ENCODE peak calls at places on chromosome 4, in eight cellular contexts. D is PC-3, P is mucosa of descending colon, B is cardiac muscle cell, J is tibial artery, E is H7, A is neuronal stem cell, S is heart left ventricle. K is an unnamed sample.
A peak's percentile ranks its signal among the peaks of the same experiment; 100 is the strongest.

GRCh38 chr4:957581-958313 is 15.6 kb downstream of the DGKQ start:
- DNase-seq in S (peak; percentile 27), A (no peak), D (no peak), E (peak; percentile 58), J (peak; percentile 14), P (peak; percentile 29), B (no peak), K (peak; percentile 69)

GRCh38 chr4:9880411-9881197 is 99.2 kb downstream of the DRD5 start:
- DNase-seq in J (no peak), D (no peak), P (no peak), E (no peak), A (no peak), B (no peak), S (no peak), K (no peak)

GRCh38 chr4:139229534-139230039 is 50.4 kb downstream of the MGARP start:
- DNase-seq in E (peak; percentile 42), S (no peak), D (peak; percentile 62), B (peak; percentile 54), J (no peak), A (no peak), P (no peak), K (no peak)

GRCh38 chr4:133464311-133464710 is 315.2 kb downstream of the PCDH10 start:
- DNase-seq in A (no peak), S (no peak), E (no peak), P (no peak), J (no peak), B (no peak), D (peak; percentile 16), K (no peak)

GRCh38 chr4:143586080-143586479 is 72.6 kb downstream of the SMARCA5 start:
- DNase-seq in B (no peak), P (no peak), J (no peak), D (no peak), S (no peak), A (no peak), E (no peak), K (no peak)

GRCh38 chr4:69323284-69323683 is 43.0 kb downstream of the UGT2B28 start:
- DNase-seq in J (no peak), D (peak; percentile 24), E (no peak), P (no peak), S (no peak), B (no peak), A (no peak), K (no peak)

GRCh38 chr4:20359692-20360091 is 108.0 kb downstream of the SLIT2 start:
- DNase-seq in S (no peak), P (no peak), A (no peak), D (no peak), J (no peak), B (no peak), E (no peak), K (no peak)

GRCh38 chr4:128751354-128751753 is 58.1 kb upstream of the JADE1 start:
- DNase-seq in S (no peak), D (no peak), A (no peak), E (no peak), P (no peak), B (no peak), J (no peak), K (no peak)

GRCh38 chr4:27524224-27524623 is 663.6 kb downstream of the STIM2 start:
- DNase-seq in B (no peak), P (no peak), D (no peak), A (no peak), J (no peak), S (no peak), E (no peak), K (no peak)

DNA sequence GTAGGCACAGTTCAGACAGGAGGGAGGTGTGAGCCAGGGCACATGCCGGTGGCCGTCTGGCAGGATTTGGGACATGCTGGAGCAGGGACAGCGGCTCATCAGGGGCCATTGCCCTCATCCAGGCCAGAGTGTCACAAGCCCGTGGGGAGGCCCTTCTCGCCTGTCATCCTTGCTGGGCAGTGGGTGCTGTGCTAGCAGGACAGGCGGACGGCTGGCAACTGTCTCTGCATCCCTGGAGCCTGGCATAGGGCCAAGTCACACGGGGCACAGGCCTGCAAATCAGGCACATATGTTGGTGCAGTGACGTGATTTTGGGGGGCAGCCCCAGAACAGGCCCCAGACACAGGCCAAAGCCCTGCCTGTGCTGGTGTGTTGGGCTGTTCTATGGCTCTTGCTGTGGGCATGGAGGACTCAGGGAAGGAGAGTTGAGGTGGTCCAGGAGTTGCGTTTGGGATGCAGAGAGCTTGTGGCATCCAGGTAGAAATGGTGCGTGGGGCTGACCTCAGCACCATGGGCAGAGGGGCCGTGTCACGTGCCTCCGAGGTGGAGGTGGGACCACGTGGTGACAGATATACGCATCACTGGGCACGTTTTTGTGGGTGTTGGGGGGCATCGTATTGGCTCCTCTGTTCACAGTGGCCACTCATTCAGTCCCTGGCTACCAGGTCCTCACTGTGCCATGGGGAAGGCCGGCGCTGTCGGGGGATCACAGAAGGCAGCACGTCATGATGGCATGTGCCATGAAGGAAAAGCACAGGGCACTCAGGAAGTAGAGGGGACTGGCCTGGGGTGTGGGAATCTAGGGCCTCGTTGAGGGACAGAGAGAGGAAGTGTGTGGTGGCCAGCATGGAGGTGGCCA is 14.6 kb upstream of the MSANTD1 start:
- DNase-seq in J (no peak), S (peak; percentile 21), A (no peak), B (no peak), P (no peak), E (no peak), D (no peak), K (no peak)
- H3K36me3 ChIP-seq in J (peaks cover 98% of the 10 kb centered on the region), S (peaks cover 97% of the 10 kb centered on the region), A (peaks cover 70% of the 10 kb centered on the region), B (peaks cover 32% of the 10 kb centered on the region), P (peaks cover 11% of the 10 kb centered on the region), E (peaks cover 32% of the 10 kb centered on the region), D (peaks cover 5% of the 10 kb centered on the region), K (peaks cover 40% of the 10 kb centered on the region)

GRCh38 chr4:39729557-39729956 is 31.6 kb downstream of the UBE2K start:
- DNase-seq in A (no peak), D (no peak), J (no peak), E (no peak), B (no peak), P (no peak), S (no peak), K (no peak)

GRCh38 chr4:39731908-39732307 is 34.0 kb downstream of the UBE2K start:
- DNase-seq in E (no peak), A (no peak), P (no peak), S (no peak), D (no peak), B (no peak), J (no peak), K (no peak)

GRCh38 chr4:39730067-39730466 is 32.1 kb downstream of the UBE2K start:
- DNase-seq in D (no peak), A (no peak), E (no peak), J (no peak), S (no peak), P (no peak), B (peak; percentile 37), K (no peak)

GRCh38 chr4:39732728-39733127 is 34.8 kb downstream of the UBE2K start:
- DNase-seq in S (no peak), E (no peak), P (no peak), D (peak; percentile 56), J (no peak), B (no peak), A (no peak), K (no peak)
- H3K36me3 ChIP-seq in S (peaks cover under 1% of the 10 kb centered on the region), E (no peaks in the 10 kb centered on the region), P (no peaks in the 10 kb centered on the region), D (peaks cover 3% of the 10 kb centered on the region), J (peaks cover 2% of the 10 kb centered on the region), B (peaks cover 4% of the 10 kb centered on the region), A (peaks cover 2% of the 10 kb centered on the region), K (peaks cover 33% of the 10 kb centered on the region)

GRCh38 chr4:2915789-2916188 is 47.4 kb downstream of the NOP14 start:
- DNase-seq in S (no peak), B (no peak), J (no peak), D (no peak), E (no peak), A (no peak), P (no peak), K (no peak)
- H3K36me3 ChIP-seq in S (peaks cover 93% of the 10 kb centered on the region), B (peaks cover 17% of the 10 kb centered on the region), J (peaks cover 57% of the 10 kb centered on the region), D (peaks cover 2% of the 10 kb centered on the region), E (peaks cover 21% of the 10 kb centered on the region), A (peaks cover 28% of the 10 kb centered on the region), P (peaks cover 13% of the 10 kb centered on the region), K (peaks cover 38% of the 10 kb centered on the region)

GRCh38 chr4:117467404-117467803 is 382.0 kb upstream of the TRAM1L1 start:
- DNase-seq in S (no peak), E (no peak), B (no peak), A (no peak), D (no peak), J (no peak), P (no peak), K (no peak)
- H3K36me3 ChIP-seq in S (no peaks in the 10 kb centered on the region), E (no peaks in the 10 kb centered on the region), B (no peaks in the 10 kb centered on the region), A (no peaks in the 10 kb centered on the region), D (no peaks in the 10 kb centered on the region), J (no peaks in the 10 kb centered on the region), P (no peaks in the 10 kb centered on the region), K (no peaks in the 10 kb centered on the region)

GRCh38 chr4:82934441-82934840 is 33.9 kb downstream of the THAP9 start:
- DNase-seq in A (no peak), B (no peak), S (no peak), J (no peak), P (no peak), E (no peak), D (no peak), K (no peak)
- H3K36me3 ChIP-seq in A (peaks cover 3% of the 10 kb centered on the region), B (peaks cover 37% of the 10 kb centered on the region), S (peaks cover 75% of the 10 kb centered on the region), J (peaks cover 39% of the 10 kb centered on the region), P (no peaks in the 10 kb centered on the region), E (peaks cover 2% of the 10 kb centered on the region), D (peaks cover 12% of the 10 kb centered on the region), K (peaks cover 66% of the 10 kb centered on the region)

GRCh38 chr4:148089624-148090023 is 352.6 kb downstream of the NR3C2 start:
- DNase-seq in S (no peak), J (no peak), P (no peak), E (no peak), A (no peak), B (no peak), D (no peak), K (no peak)

GRCh38 chr4:148090029-148090428 is 352.2 kb downstream of the NR3C2 start:
- DNase-seq in A (no peak), S (no peak), D (no peak), B (no peak), J (no peak), P (no peak), E (no peak), K (no peak)

GRCh38 chr4:148091896-148092295 is 350.3 kb downstream of the NR3C2 start:
- DNase-seq in S (no peak), J (no peak), P (no peak), D (no peak), A (no peak), B (no peak), E (no peak), K (no peak)

GRCh38 chr4:148092316-148093014 is 349.7 kb downstream of the NR3C2 start:
- DNase-seq in P (no peak), A (no peak), D (no peak), B (no peak), E (no peak), S (no peak), J (no peak), K (no peak)

GRCh38 chr4:148090503-148091476 is 351.4 kb downstream of the NR3C2 start:
- DNase-seq in D (no peak), B (no peak), S (no peak), E (no peak), P (no peak), J (no peak), A (no peak), K (no peak)
- H3K36me3 ChIP-seq in D (no peaks in the 10 kb centered on the region), B (no peaks in the 10 kb centered on the region), S (no peaks in the 10 kb centered on the region), E (no peaks in the 10 kb centered on the region), P (no peaks in the 10 kb centered on the region), J (peaks cover 5% of the 10 kb centered on the region), A (no peaks in the 10 kb centered on the region), K (no peaks in the 10 kb centered on the region)

GRCh38 chr4:122831515-122832196 is 5.0 kb downstream of the FGF2 start:
- DNase-seq in B (no peak), E (no peak), A (no peak), S (no peak), P (no peak), D (peak; percentile 38), J (no peak), K (no peak)
- H3K36me3 ChIP-seq in B (no peaks in the 10 kb centered on the region), E (peaks cover 6% of the 10 kb centered on the region), A (no peaks in the 10 kb centered on the region), S (no peaks in the 10 kb centered on the region), P (no peaks in the 10 kb centered on the region), D (no peaks in the 10 kb centered on the region), J (no peaks in the 10 kb centered on the region), K (peaks cover 7% of the 10 kb centered on the region)

K was measured in RWPE2.